ENCODE peak calls at places on chromosomes 5 and 9, in five cellular contexts. D, Q, H, Z and L are unnamed samples.

GRCh38 chr5:158484968-158485367 is 614.7 kb downstream of the EBF1 start:
- DNase-seq in D (no peak), Q (no peak), H (no peak), Z (no peak), L (peak; percentile 6)

GRCh38 chr9:130837002-130837511 is 2.0 kb downstream of the ABL1 start:
- DNase-seq in D (peak; percentile 69), Q (no peak), H (peak; percentile 38), Z (no peak), L (no peak)

GRCh38 chr9:28999806-29000205 is 1426.5 kb upstream of the C9orf72 start:
- DNase-seq in D (no peak), Q (no peak), H (no peak), Z (no peak), L (no peak)

GRCh38 chr9:87673446-87674109 is 52.3 kb upstream of the CTSL start:
- DNase-seq in D (no peak), Q (no peak), H (no peak), Z (no peak), L (no peak)

GRCh38 chr9:15299374-15299939 is 7.6 kb downstream of the TTC39B start:
- DNase-seq in D (no peak), Q (peak; percentile 53), H (no peak), Z (no peak), L (no peak)

GRCh38 chr5:140806834-140807775 is at the start of gene PCDHA4:
- DNase-seq in D (peak; percentile 9), Q (no peak), H (peak; percentile 65), Z (no peak), L (peak; percentile 13)

GRCh38 chr9:72292184-72292787 is 72.7 kb downstream of the ZFAND5 start:
- DNase-seq in D (peak; percentile 30), Q (no peak), H (peak; percentile 27), Z (no peak), L (peak; percentile 13)

GRCh38 chr9:14098102-14098501 is 215.8 kb downstream of the NFIB start:
- DNase-seq in D (no peak), Q (no peak), H (no peak), Z (no peak), L (no peak)

GRCh38 chr9:109846781-109847180 is 66.8 kb downstream of the PALM2AKAP2 start:
- DNase-seq in D (no peak), Q (no peak), H (no peak), Z (no peak), L (no peak)

GRCh38 chr9:105332471-105332870 is 88.0 kb downstream of the SLC44A1 start:
- DNase-seq in D (no peak), Q (no peak), H (no peak), Z (no peak), L (no peak)

GRCh38 chr9:108396193-108396592 is 459.6 kb downstream of the ACTL7B start:
- DNase-seq in D (no peak), Q (no peak), H (no peak), Z (no peak), L (no peak)

GRCh38 chr9:124809211-124809610 is 32.3 kb downstream of the OLFML2A start:
- DNase-seq in D (peak; percentile 54), Q (no peak), H (peak; percentile 55), Z (no peak), L (no peak)

GRCh38 chr9:124590886-124591641 is 83.9 kb upstream of the NR5A1 start:
- DNase-seq in D (no peak), Q (no peak), H (no peak), Z (no peak), L (no peak)

GRCh38 chr9:92384373-92384772 is 20.0 kb downstream of the OGN start:
- DNase-seq in D (no peak), Q (no peak), H (no peak), Z (no peak), L (no peak)

GRCh38 chr9:134815435-134816214 is 65.0 kb upstream of the FCN2 start:
- DNase-seq in D (no peak), Q (no peak), H (no peak), Z (no peak), L (no peak)

GRCh38 chr9:113381909-113382411 is 5.2 kb upstream of the HDHD3 start:
- DNase-seq in D (peak; percentile 89), Q (no peak), H (no peak), Z (no peak), L (no peak)

GRCh38 chr9:109499631-109500120 is 1.6 kb upstream of the PTPN3 start:
- DNase-seq in D (peak; percentile 45), Q (no peak), H (peak; percentile 81), Z (no peak), L (no peak)

GRCh38 chr9:134492721-134493470 is 148.7 kb upstream of the COL5A1 start:
- DNase-seq in D (no peak), Q (no peak), H (no peak), Z (no peak), L (no peak)

GRCh38 chr9:114112778-114113585 is 13.9 kb upstream of the KIF12 start:
- DNase-seq in D (no peak), Q (no peak), H (no peak), Z (no peak), L (no peak)

GRCh38 chr9:34572092-34572491 is 17.4 kb downstream of the CNTFR start:
- DNase-seq in D (no peak), Q (no peak), H (peak; percentile 74), Z (no peak), L (no peak)

GRCh38 chr5:87437724-87438123 is 25.0 kb upstream of the CCNH start:
- DNase-seq in D (no peak), Q (no peak), H (no peak), Z (no peak), L (no peak)

GRCh38 chr5:142143878-142144277 is 35.3 kb downstream of the NDFIP1 start:
- DNase-seq in D (peak; percentile 25), Q (no peak), H (peak; percentile 47), Z (no peak), L (peak; percentile 38)

GRCh38 chr5:80745490-80745889 is 90.7 kb upstream of the DHFR start:
- DNase-seq in D (no peak), Q (no peak), H (no peak), Z (no peak), L (no peak)

GRCh38 chr9:7103382-7104170 is 345.8 kb downstream of the KDM4C start:
- DNase-seq in D (no peak), Q (no peak), H (peak; percentile 3), Z (no peak), L (no peak)

GRCh38 chr5:23332650-23333251 is 174.7 kb upstream of the PRDM9 start:
- DNase-seq in D (peak; percentile 1), Q (no peak), H (peak; percentile 1), Z (no peak), L (no peak)

GRCh38 chr5:131302506-131302905 is 38.7 kb downstream of the CDC42SE2 start:
- DNase-seq in D (no peak), Q (no peak), H (no peak), Z (no peak), L (no peak)

GRCh38 chr9:84140535-84141101 is 160.0 kb downstream of the RMI1 start:
- DNase-seq in D (no peak), Q (no peak), H (no peak), Z (no peak), L (no peak)

GRCh38 chr5:84080908-84081307 is 303.8 kb downstream of the EDIL3 start:
- DNase-seq in D (no peak), Q (no peak), H (no peak), Z (no peak), L (no peak)

GRCh38 chr9:130266236-130267098 is 907 bp downstream of the HMCN2 start:
- DNase-seq in D (no peak), Q (no peak), H (no peak), Z (no peak), L (no peak)

GRCh38 chr9:111743275-111743674 is 51.5 kb downstream of the SHOC1 start:
- DNase-seq in D (peak; percentile 6), Q (no peak), H (no peak), Z (no peak), L (no peak)

GRCh38 chr5:154397652-154398406 is 48.0 kb upstream of the SAP30L start:
- DNase-seq in D (no peak), Q (no peak), H (peak; percentile 79), Z (no peak), L (no peak)

GRCh38 chr9:121313458-121314152 is 45.6 kb downstream of the GSN start:
- DNase-seq in D (no peak), Q (no peak), H (no peak), Z (no peak), L (no peak)

GRCh38 chr5:81068635-81069034 is 108.5 kb downstream of the RASGRF2 start:
- DNase-seq in D (no peak), Q (no peak), H (no peak), Z (no peak), L (no peak)

GRCh38 chr9:124593080-124594058 is 86.2 kb upstream of the NR5A1 start:
- DNase-seq in D (no peak), Q (no peak), H (no peak), Z (peak; percentile 71), L (peak; percentile 42)

GRCh38 chr5:873328-873727 is 19.3 kb downstream of the BRD9 start:
- DNase-seq in D (no peak), Q (peak; percentile 9), H (no peak), Z (no peak), L (no peak)
- H3K36me3 ChIP-seq in D (peaks cover 34% of the 10 kb centered on the region), Q (peaks cover 39% of the 10 kb centered on the region), H (peaks cover 89% of the 10 kb centered on the region), Z (peaks cover 39% of the 10 kb centered on the region), L (peaks cover 97% of the 10 kb centered on the region)

GRCh38 chr5:172800088-172800551 is 29.1 kb upstream of the DUSP1 start:
- DNase-seq in D (no peak), Q (no peak), H (no peak), Z (no peak), L (no peak)
- TF ChIP-seq EP300 in D (no peak), Q (no peak), H (no peak), Z (no peak), L (no peak)

GRCh38 chr9:107127608-107128007 is 155.5 kb upstream of the RAD23B start:
- DNase-seq in D (no peak), Q (no peak), H (no peak), Z (no peak), L (no peak)
- TF ChIP-seq RAD21 in D (no peak), Q (no peak), H (no peak), Z (peak; percentile 15), L (no peak)

GRCh38 chr9:136343121-136343883 is 16.0 kb downstream of the GPSM1 start:
- DNase-seq in D (no peak), Q (no peak), H (no peak), Z (no peak), L (no peak)

GRCh38 chr9:136340356-136341041 is 13.2 kb downstream of the GPSM1 start:
- DNase-seq in D (no peak), Q (no peak), H (no peak), Z (no peak), L (no peak)

GRCh38 chr9:136342191-136343120 is 15.1 kb downstream of the GPSM1 start:
- DNase-seq in D (no peak), Q (peak; percentile 23), H (peak; percentile 87), Z (peak; percentile 80), L (peak; percentile 96)

GRCh38 chr9:136341042-136341655 is 13.8 kb downstream of the GPSM1 start:
- DNase-seq in D (no peak), Q (no peak), H (no peak), Z (no peak), L (no peak)

GRCh38 chr9:136341769-136342168 is 14.4 kb downstream of the GPSM1 start:
- DNase-seq in D (no peak), Q (no peak), H (no peak), Z (no peak), L (no peak)
- H3K36me3 ChIP-seq in D (no peaks in the 10 kb centered on the region), Q (no peaks in the 10 kb centered on the region), H (peaks cover 53% of the 10 kb centered on the region), Z (no peaks in the 10 kb centered on the region), L (peaks cover 22% of the 10 kb centered on the region)

GRCh38 chr9:96417051-96417586 is 1.1 kb downstream of the ZNF367 start:
- DNase-seq in D (peak; percentile 68), Q (peak; percentile 48), H (peak; percentile 96), Z (peak; percentile 50), L (peak; percentile 94)
- TF ChIP-seq EP300 in D (no peak), Q (no peak), H (no peak), Z (peak; percentile 65), L (peak; percentile 23)